ENCODE peak calls at places on chromosomes 4 and X, in eight cellular contexts. L is heart left ventricle, R is H1, T is NCI-H2081, X is islet precursor cell, V is RWPE1, U is GM23248, Q is OCI-LY7. G is an unnamed sample.

GRCh38 chrX:133254666-133255065 is 36.5 kb upstream of the TFDP3 start:
- DNase-seq in Q (no peak), L (no peak), V (peak), U (peak), R (no peak), T (no peak), X (no peak), G (no peak)

GRCh38 chr4:2798399-2799301 is 5.8 kb downstream of the SH3BP2 start:
- DNase-seq in X (no peak), Q (peak), R (no peak), U (no peak), L (peak), V (no peak), T (peak), G (no peak)

GRCh38 chrX:19904778-19905367 is 17.5 kb upstream of the SH3KBP1 start:
- DNase-seq in U (peak), L (peak), V (peak), T (peak), R (no peak), X (peak), Q (peak), G (no peak)

GRCh38 chrX:40683245-40683644 is 35.9 kb upstream of the CXorf38 start:
- DNase-seq in U (peak), X (no peak), R (no peak), T (no peak), V (no peak), L (no peak), Q (no peak), G (no peak)

GRCh38 chrX:41781500-41781899 is 57.5 kb downstream of the GPR82 start:
- DNase-seq in U (peak), R (no peak), X (no peak), L (no peak), T (peak), Q (peak), V (peak), G (peak)

GRCh38 chr4:76644831-76645485 is 209.9 kb downstream of the SHROOM3 start:
- DNase-seq in R (no peak), Q (no peak), L (no peak), T (no peak), V (no peak), U (no peak), X (no peak), G (no peak)

GRCh38 chr4:24417206-24417605 is 167.1 kb downstream of the DHX15 start:
- DNase-seq in T (no peak), V (no peak), X (no peak), R (no peak), U (no peak), Q (no peak), L (no peak), G (no peak)

GRCh38 chrX:103063918-103064434 is at the start of gene BEX1:
- DNase-seq in T (peak), V (peak), U (peak), Q (no peak), L (peak), R (peak), X (peak), G (no peak)

GRCh38 chr4:11183358-11183745 is 245.3 kb downstream of the HS3ST1 start:
- DNase-seq in T (no peak), V (no peak), U (no peak), X (no peak), Q (no peak), L (no peak), R (no peak), G (no peak)

GRCh38 chrX:30577362-30577961 is at the start of gene TASL:
- DNase-seq in X (no peak), Q (peak), T (no peak), R (no peak), V (no peak), L (no peak), U (no peak), G (peak)

GRCh38 chrX:45771560-45772340 is 571.1 kb upstream of the DIPK2B start:
- DNase-seq in L (peak), U (peak), Q (no peak), R (no peak), X (no peak), T (no peak), V (no peak), G (no peak)

GRCh38 chr4:81180916-81181315 is 34.1 kb downstream of the PRKG2 start:
- DNase-seq in R (no peak), V (no peak), L (no peak), T (no peak), X (no peak), Q (no peak), U (peak), G (no peak)

GRCh38 chr4:75180790-75181776 is 248.2 kb downstream of the PARM1 start:
- DNase-seq in R (no peak), Q (peak), X (peak), U (peak), T (no peak), V (no peak), L (no peak), G (peak)

GRCh38 chr4:176259330-176260090 is 9.5 kb downstream of the ASB5 start:
- DNase-seq in X (no peak), R (no peak), T (no peak), L (no peak), Q (no peak), V (peak), U (peak), G (no peak)

GRCh38 chr4:123350191-123350544 is 46.4 kb upstream of the SPRY1 start:
- DNase-seq in V (peak), R (peak), L (no peak), U (no peak), Q (peak), X (peak), T (peak), G (no peak)

GRCh38 chr4:7635435-7635834 is 200.7 kb upstream of the PSAPL1 start:
- DNase-seq in X (no peak), T (no peak), U (no peak), L (no peak), Q (no peak), R (no peak), V (no peak), G (no peak)

GRCh38 chrX:17500145-17500579 is 125.2 kb downstream of the NHS start:
- DNase-seq in R (no peak), V (no peak), X (peak), U (peak), L (no peak), T (no peak), Q (no peak), G (no peak)

GRCh38 chrX:31228909-31229308 is 157.1 kb upstream of the FTHL17 start:
- DNase-seq in V (no peak), Q (peak), X (no peak), L (no peak), T (no peak), U (no peak), R (no peak), G (peak)

GRCh38 chr4:122776916-122777315 is 44.4 kb downstream of the BBS12 start:
- DNase-seq in R (no peak), U (no peak), Q (no peak), V (peak), T (peak), L (no peak), X (no peak), G (no peak)

G was measured in GM12864.